ENCODE peak calls at places on chromosomes 4 and X, in ten cellular contexts. A is DMS53; B is epithelial cell of esophagus; Q is heart right ventricle; E is H9; Y is AG20443; Z is HCT116; N is CD4-positive, alpha-beta T cell; U is stimulated activated CD4-positive, alpha-beta T cell treated with anti-CD3 and anti-CD28 coated beads, TNF-alpha, amount 100 ng/mL, for 1 hour; M is OCI-LY7. R is an unnamed sample.

GRCh38 chr4:141643557-141643956 is 7.2 kb downstream of the IL15 start:
- DNase-seq in M (no peak), U (no peak), B (peak; percentile 91), Y (peak; percentile 59), Q (no peak), E (no peak), Z (peak; percentile 23), N (no peak), A (peak; percentile 75), R (no peak)

GRCh38 chrX:13092455-13092941 is 48.1 kb upstream of the FAM9C start:
- DNase-seq in Q (no peak), N (peak; percentile 77), E (no peak), Z (no peak), B (no peak), Y (no peak), M (no peak), A (no peak), U (no peak), R (peak; percentile 78)

GRCh38 chrX:153829799-153830631 is at the start of gene PDZD4:
- DNase-seq in B (no peak), Z (no peak), Y (no peak), U (no peak), M (no peak), Q (no peak), N (no peak), A (peak; percentile 58), E (no peak), R (peak; percentile 36)

GRCh38 chr4:87559090-87559837 is 30.1 kb upstream of the SPARCL1 start:
- DNase-seq in U (no peak), Z (no peak), Y (no peak), E (peak; percentile 58), Q (no peak), N (peak; percentile 36), A (peak; percentile 92), M (peak; percentile 6), B (no peak), R (no peak)

GRCh38 chrX:111352424-111352823 is 59.6 kb downstream of the DCX start:
- DNase-seq in M (no peak), Y (no peak), A (peak; percentile 74), U (no peak), B (peak; percentile 52), Q (no peak), Z (no peak), N (no peak), E (no peak), R (no peak)

GRCh38 chr4:84681488-84682274 is 98.8 kb downstream of the CDS1 start:
- DNase-seq in M (no peak), N (no peak), Z (no peak), A (peak; percentile 7), Y (peak; percentile 71), Q (no peak), E (no peak), B (peak; percentile 47), U (no peak), R (no peak)

GRCh38 chrX:107701493-107702121 is 73.3 kb downstream of the PRPS1 start:
- DNase-seq in Y (no peak), Z (no peak), Q (no peak), E (no peak), A (no peak), M (peak; percentile 67), N (no peak), B (no peak), U (no peak), R (peak; percentile 46)

GRCh38 chr4:114807759-114808404 is 209.3 kb downstream of the UGT8 start:
- DNase-seq in B (peak; percentile 56), Q (no peak), N (peak; percentile 1), A (peak; percentile 72), U (no peak), E (peak; percentile 71), Z (peak; percentile 42), M (peak; percentile 55), Y (peak; percentile 53), R (peak; percentile 33)

GRCh38 chrX:30643313-30643821 is 9.9 kb upstream of the GK start:
- DNase-seq in E (no peak), Q (no peak), M (no peak), B (peak; percentile 41), N (no peak), U (no peak), Y (peak; percentile 43), A (no peak), Z (no peak), R (no peak)

GRCh38 chr4:140094701-140095420 is 59.1 kb downstream of the MAML3 start:
- DNase-seq in M (no peak), A (no peak), Y (no peak), Z (no peak), N (peak; percentile 41), E (peak; percentile 78), Q (peak; percentile 66), U (peak; percentile 26), B (peak; percentile 20), R (peak; percentile 70)

GRCh38 chr4:60989141-60989540 is 211.0 kb upstream of the ADGRL3 start:
- DNase-seq in Y (no peak), A (peak; percentile 21), E (no peak), M (no peak), U (no peak), N (no peak), Z (no peak), Q (no peak), B (peak; percentile 43), R (no peak)

GRCh38 chr4:992297-993110 is 700 bp downstream of the SLC26A1 start:
- DNase-seq in Z (no peak), E (no peak), A (peak; percentile 98), Q (no peak), Y (no peak), U (no peak), B (no peak), M (no peak), N (no peak), R (no peak)

GRCh38 chrX:131827935-131828334 is 195.2 kb upstream of the STK26 start:
- DNase-seq in N (peak; percentile 16), Q (no peak), M (peak; percentile 27), E (peak; percentile 53), Y (no peak), A (peak; percentile 62), U (no peak), B (peak; percentile 39), Z (no peak), R (peak; percentile 20)

GRCh38 chrX:17812763-17813162 is 48.3 kb downstream of the RAI2 start:
- DNase-seq in Q (no peak), Y (no peak), M (peak; percentile 1), B (peak; percentile 10), Z (no peak), U (no peak), E (no peak), A (peak; percentile 52), N (no peak), R (no peak)

GRCh38 chr4:76309939-76310549 is 3.5 kb downstream of the STBD1 start:
- DNase-seq in N (no peak), M (no peak), E (no peak), Z (no peak), Q (no peak), U (no peak), A (no peak), B (no peak), Y (no peak), R (no peak)

GRCh38 chr4:54090804-54091623 is 8.9 kb upstream of the GSX2 start:
- DNase-seq in N (no peak), Z (no peak), U (no peak), E (peak; percentile 30), Q (peak; percentile 46), B (peak; percentile 60), Y (peak; percentile 77), M (no peak), A (peak; percentile 74), R (peak; percentile 38)

GRCh38 chrX:12237131-12237530 is 98.9 kb downstream of the FRMPD4 start:
- DNase-seq in N (no peak), U (no peak), Q (no peak), A (no peak), E (no peak), M (no peak), B (peak; percentile 61), Y (no peak), Z (no peak), R (no peak)

GRCh38 chr4:139015948-139016451 is 419 bp downstream of the NOCT start:
- DNase-seq in E (no peak), U (peak; percentile 34), M (peak; percentile 78), A (peak; percentile 62), Z (no peak), Q (no peak), Y (no peak), B (no peak), N (peak; percentile 35), R (no peak)

GRCh38 chr4:107853444-107854325 is 29.0 kb downstream of the SGMS2 start:
- DNase-seq in M (no peak), E (no peak), Q (no peak), N (no peak), Z (peak; percentile 42), Y (peak; percentile 26), U (no peak), A (no peak), B (peak; percentile 49), R (no peak)

GRCh38 chrX:71107762-71108360 is 1.3 kb upstream of the CXorf65 start:
- DNase-seq in Q (no peak), Z (no peak), A (no peak), Y (no peak), B (no peak), N (peak; percentile 40), E (no peak), U (no peak), M (no peak), R (no peak)

GRCh38 chr4:42371306-42372063 is 25.8 kb upstream of the SHISA3 start:
- DNase-seq in Y (peak; percentile 21), A (peak; percentile 79), E (no peak), Z (peak; percentile 33), Q (no peak), N (no peak), M (peak; percentile 63), B (peak; percentile 67), U (no peak), R (no peak)

GRCh38 chrX:134454506-134454905 is 5.5 kb upstream of the HPRT1 start:
- DNase-seq in N (no peak), Y (no peak), B (no peak), M (no peak), E (no peak), Q (no peak), Z (no peak), U (no peak), A (no peak), R (no peak)

GRCh38 chr4:52983563-52984303 is 121.6 kb downstream of the RASL11B start:
- DNase-seq in Z (peak; percentile 50), Y (peak; percentile 55), A (peak; percentile 77), E (no peak), B (peak; percentile 71), N (no peak), M (peak; percentile 67), Q (no peak), U (no peak), R (no peak)

GRCh38 chrX:149837639-149838038 is 43.3 kb upstream of the MAGEA8 start:
- DNase-seq in Y (no peak), E (no peak), Q (no peak), B (peak; percentile 6), N (no peak), M (no peak), A (no peak), Z (no peak), U (no peak), R (no peak)

GRCh38 chrX:150575415-150575814 is 7.0 kb downstream of the MTM1 start:
- DNase-seq in Z (peak; percentile 72), A (no peak), E (no peak), N (peak; percentile 27), B (peak; percentile 96), Y (no peak), M (no peak), U (peak; percentile 14), Q (no peak), R (no peak)

GRCh38 chr4:35447474-35447873 is 796.8 kb downstream of the ARAP2 start:
- DNase-seq in B (no peak), Q (no peak), A (no peak), M (no peak), Z (no peak), U (no peak), Y (no peak), E (no peak), N (no peak), R (no peak)

GRCh38 chr4:5158391-5158770 is 107.1 kb downstream of the STK32B start:
- DNase-seq in E (peak; percentile 10), M (no peak), A (peak; percentile 77), N (no peak), B (no peak), Y (no peak), Q (no peak), U (no peak), Z (no peak), R (no peak)

GRCh38 chr4:185071412-185071811 is 53.1 kb downstream of the HELT start:
- DNase-seq in M (no peak), B (no peak), Y (no peak), E (no peak), Z (no peak), Q (no peak), U (no peak), N (no peak), A (no peak), R (no peak)

R was measured in B cell.